ENCODE peak calls at places on chromosomes 5 and 9, in four cellular contexts. One of them, this sample, is unnamed.

GRCh38 chr9:38026840-38027527 is 42.0 kb downstream of the SHB start:
- DNase-seq in cardiac muscle cell: no peak
- DNase-seq in A549: no peak
- DNase-seq in stomach: no peak
- DNase-seq in this sample: no peak

GRCh38 chr5:82595083-82595482 is 316.9 kb upstream of the RPS23 start:
- DNase-seq in cardiac muscle cell: no peak
- DNase-seq in A549: no peak
- DNase-seq in stomach: no peak
- DNase-seq in this sample: no peak

GRCh38 chr9:23123048-23123632 is 676.5 kb downstream of the DMRTA1 start:
- DNase-seq in cardiac muscle cell: peak; percentile 13
- DNase-seq in A549: no peak
- DNase-seq in stomach: no peak
- DNase-seq in this sample: peak; percentile 20

GRCh38 chr5:82730862-82731261 is 346.3 kb downstream of the TMEM167A start:
- DNase-seq in cardiac muscle cell: no peak
- DNase-seq in A549: no peak
- DNase-seq in stomach: no peak
- DNase-seq in this sample: no peak

GRCh38 chr5:113213551-113213971 is 221.2 kb downstream of the TSSK1B start:
- DNase-seq in cardiac muscle cell: no peak
- DNase-seq in A549: no peak
- DNase-seq in stomach: no peak
- DNase-seq in this sample: no peak

GRCh38 chr5:156850206-156850751 is at the start of gene PPP1R2B:
- DNase-seq in cardiac muscle cell: no peak
- DNase-seq in A549: no peak
- DNase-seq in stomach: no peak
- DNase-seq in this sample: no peak

GRCh38 chr9:132411091-132411508 is 1.1 kb downstream of the CFAP77 start:
- DNase-seq in cardiac muscle cell: peak; percentile 37
- DNase-seq in A549: peak; percentile 69
- DNase-seq in stomach: peak; percentile 65
- DNase-seq in this sample: no peak

GRCh38 chr9:89623925-89624420 is 19.2 kb downstream of the GADD45G start:
- DNase-seq in cardiac muscle cell: no peak
- DNase-seq in A549: no peak
- DNase-seq in stomach: peak; percentile 30
- DNase-seq in this sample: no peak

GRCh38 chr9:138053996-138054752 is 176.6 kb downstream of the CACNA1B start:
- DNase-seq in cardiac muscle cell: no peak
- DNase-seq in A549: peak; percentile 38
- DNase-seq in stomach: peak; percentile 18
- DNase-seq in this sample: no peak

GRCh38 chr5:72110401-72111013 is 3.2 kb downstream of the MAP1B start:
- DNase-seq in cardiac muscle cell: peak; percentile 45
- DNase-seq in A549: no peak
- DNase-seq in stomach: no peak
- DNase-seq in this sample: peak; percentile 8

GRCh38 chr5:72108200-72109050 is 1.1 kb downstream of the MAP1B start:
- DNase-seq in cardiac muscle cell: peak; percentile 78
- DNase-seq in A549: peak; percentile 61
- DNase-seq in stomach: no peak
- DNase-seq in this sample: no peak

GRCh38 chr5:72109051-72109411 is 1.8 kb downstream of the MAP1B start:
- DNase-seq in cardiac muscle cell: no peak
- DNase-seq in A549: no peak
- DNase-seq in stomach: no peak
- DNase-seq in this sample: no peak

GRCh38 chr5:72107874-72108199 is 562 bp downstream of the MAP1B start:
- DNase-seq in cardiac muscle cell: no peak
- DNase-seq in A549: peak; percentile 35
- DNase-seq in stomach: no peak
- DNase-seq in this sample: no peak

DNA sequence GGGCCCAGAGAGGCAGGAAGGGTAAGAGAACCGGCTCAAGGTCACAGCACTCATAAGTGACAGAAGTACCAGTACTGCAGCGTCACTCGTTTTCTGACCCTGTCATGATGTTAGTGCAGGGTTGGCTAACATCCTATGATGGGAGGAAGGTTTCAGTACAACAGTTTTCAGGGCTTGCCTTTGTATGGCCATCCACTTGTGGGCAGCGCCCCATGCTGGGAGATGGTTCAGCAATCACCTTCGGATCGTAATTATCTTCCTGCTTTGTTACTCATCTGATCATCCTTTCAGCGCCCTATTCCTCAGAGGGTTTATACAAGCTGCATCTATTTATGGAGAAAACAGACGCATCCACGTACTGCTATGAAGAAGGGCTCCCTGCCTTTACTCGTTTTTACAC is 2.4 kb downstream of the MAP1B start:
- DNase-seq in cardiac muscle cell: peak; percentile 48
- DNase-seq in A549: peak; percentile 32
- DNase-seq in stomach: no peak
- DNase-seq in this sample: peak; percentile 27
- H3K4me3 ChIP-seq in cardiac muscle cell: peak overlapping the region; percentile 82
- H3K4me3 ChIP-seq in A549: peak overlapping the region; percentile 84
- H3K4me3 ChIP-seq in stomach: peak overlapping the region; percentile 70
- H3K4me3 ChIP-seq in this sample: peak overlapping the region; percentile 91

GRCh38 chr9:95784318-95784717 is 91.2 kb upstream of the ERCC6L2 start:
- DNase-seq in cardiac muscle cell: no peak
- DNase-seq in A549: no peak
- DNase-seq in stomach: no peak
- DNase-seq in this sample: no peak
- H3K4me3 ChIP-seq in cardiac muscle cell: no peak overlapping the region
- H3K4me3 ChIP-seq in A549: no peak overlapping the region
- H3K4me3 ChIP-seq in stomach: no peak overlapping the region
- H3K4me3 ChIP-seq in this sample: no peak overlapping the region

DNA sequence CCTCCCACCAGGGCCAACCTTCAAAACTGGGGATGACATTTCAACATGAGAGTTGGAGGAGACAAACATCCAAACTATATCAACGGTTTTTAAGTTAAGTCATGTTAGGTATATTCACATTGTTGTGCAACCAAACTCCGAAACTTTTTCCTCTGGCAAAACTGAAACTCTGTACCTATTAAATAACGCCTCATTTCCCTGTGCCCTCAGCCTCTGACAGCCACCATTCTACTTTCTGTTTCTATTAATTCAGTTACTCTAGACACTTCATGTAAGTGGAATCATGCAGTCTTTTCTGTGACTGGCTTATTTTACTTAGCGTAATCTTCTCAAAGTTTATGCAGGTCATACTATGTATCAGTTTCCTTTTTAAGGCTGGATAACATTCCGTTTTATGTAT is 85.0 kb downstream of the CWC27 start:
- DNase-seq in cardiac muscle cell: no peak
- DNase-seq in A549: no peak
- DNase-seq in stomach: no peak
- DNase-seq in this sample: no peak
- H3K4me3 ChIP-seq in cardiac muscle cell: no peak overlapping the region
- H3K4me3 ChIP-seq in A549: no peak overlapping the region
- H3K4me3 ChIP-seq in stomach: no peak overlapping the region
- H3K4me3 ChIP-seq in this sample: no peak overlapping the region

GRCh38 chr9:130187523-130187846 is 15.3 kb downstream of the NCS1 start:
- DNase-seq in cardiac muscle cell: no peak
- DNase-seq in A549: no peak
- DNase-seq in stomach: no peak
- DNase-seq in this sample: no peak
- H3K4me3 ChIP-seq in cardiac muscle cell: no peak overlapping the region
- H3K4me3 ChIP-seq in A549: peak overlapping the region; percentile 44
- H3K4me3 ChIP-seq in stomach: no peak overlapping the region
- H3K4me3 ChIP-seq in this sample: no peak overlapping the region

GRCh38 chr5:134464988-134465855 is 53.5 kb upstream of the CDKN2AIPNL start:
- DNase-seq in cardiac muscle cell: no peak
- DNase-seq in A549: no peak
- DNase-seq in stomach: no peak
- DNase-seq in this sample: no peak
- H3K4me3 ChIP-seq in cardiac muscle cell: peak overlapping the region; percentile 21
- H3K4me3 ChIP-seq in A549: peak overlapping the region; percentile 72
- H3K4me3 ChIP-seq in stomach: peak overlapping the region; percentile 54
- H3K4me3 ChIP-seq in this sample: no peak overlapping the region

DNA sequence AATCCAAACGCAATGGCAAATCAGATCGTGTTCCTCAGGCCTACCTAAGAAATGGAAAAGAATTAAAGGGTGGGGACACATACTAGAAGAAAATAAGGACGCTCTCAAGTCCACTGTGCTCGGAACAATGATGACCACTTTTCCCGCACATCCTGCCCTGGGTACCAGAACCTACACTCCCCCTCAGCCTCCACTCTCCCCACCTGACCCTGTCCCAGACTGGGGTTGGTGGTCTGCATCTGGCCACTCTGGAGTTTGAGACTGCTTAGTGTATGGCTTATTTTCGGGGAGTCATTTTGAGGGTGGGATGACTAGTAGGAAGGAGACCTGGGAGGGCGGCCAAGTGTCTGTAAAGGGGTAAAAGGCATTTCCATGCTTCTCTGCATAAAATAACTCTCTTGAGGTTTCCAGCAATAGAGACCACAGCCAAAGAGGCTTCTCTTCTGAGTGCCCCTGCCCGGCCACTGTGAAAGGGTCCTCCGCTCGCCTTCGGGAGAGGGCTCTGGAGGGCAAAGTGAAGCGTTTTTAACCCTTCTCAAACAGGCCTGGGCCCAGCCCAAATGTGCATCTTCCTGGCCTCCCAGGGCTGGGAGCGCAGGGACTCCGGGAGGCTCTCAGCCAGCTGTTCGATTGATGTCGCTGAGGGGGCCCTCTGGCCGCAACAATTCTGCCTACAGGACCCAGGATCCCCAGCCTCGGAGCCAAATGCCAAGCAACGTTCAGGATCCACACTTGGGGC is 4.6 kb upstream of the OTP start:
- DNase-seq in cardiac muscle cell: no peak
- DNase-seq in A549: no peak
- DNase-seq in stomach: no peak
- DNase-seq in this sample: no peak
- H3K4me3 ChIP-seq in cardiac muscle cell: no peak overlapping the region
- H3K4me3 ChIP-seq in A549: no peak overlapping the region
- H3K4me3 ChIP-seq in stomach: no peak overlapping the region
- H3K4me3 ChIP-seq in this sample: no peak overlapping the region

GRCh38 chr9:25704800-25705199 is 26.6 kb upstream of the TUSC1 start:
- DNase-seq in cardiac muscle cell: no peak
- DNase-seq in A549: no peak
- DNase-seq in stomach: no peak
- DNase-seq in this sample: no peak

DNA sequence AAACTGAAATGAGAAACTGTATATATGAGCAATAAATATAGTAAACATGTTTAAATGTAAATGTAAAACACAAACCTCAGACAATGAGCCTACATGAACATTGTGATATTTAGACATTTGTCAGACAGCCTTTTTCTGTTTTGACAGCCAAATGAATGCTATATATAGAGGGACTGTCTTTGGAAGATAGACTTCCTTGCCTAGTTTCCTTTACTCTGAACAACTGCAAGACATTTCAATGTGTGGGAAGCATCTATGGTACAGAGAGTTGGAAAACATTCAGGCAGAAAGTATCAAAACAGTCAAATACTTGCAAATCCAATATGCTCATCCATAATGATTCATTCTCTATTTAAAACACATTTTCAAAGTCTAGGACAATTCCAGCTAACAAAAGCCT is 31.7 kb upstream of the TUSC1 start:
- DNase-seq in cardiac muscle cell: no peak
- DNase-seq in A549: no peak
- DNase-seq in stomach: no peak
- DNase-seq in this sample: no peak
- H3K4me3 ChIP-seq in cardiac muscle cell: no peak overlapping the region
- H3K4me3 ChIP-seq in A549: no peak overlapping the region
- H3K4me3 ChIP-seq in stomach: no peak overlapping the region
- H3K4me3 ChIP-seq in this sample: no peak overlapping the region

GRCh38 chr9:13443380-13444271 is 164.1 kb upstream of the MPDZ start:
- DNase-seq in cardiac muscle cell: no peak
- DNase-seq in A549: no peak
- DNase-seq in stomach: no peak
- DNase-seq in this sample: no peak

GRCh38 chr9:13446261-13446660 is 166.8 kb upstream of the MPDZ start:
- DNase-seq in cardiac muscle cell: no peak
- DNase-seq in A549: no peak
- DNase-seq in stomach: no peak
- DNase-seq in this sample: no peak

GRCh38 chr9:13444696-13445095 is 165.2 kb upstream of the MPDZ start:
- DNase-seq in cardiac muscle cell: no peak
- DNase-seq in A549: no peak
- DNase-seq in stomach: no peak
- DNase-seq in this sample: no peak

GRCh38 chr9:13445123-13445522 is 165.6 kb upstream of the MPDZ start:
- DNase-seq in cardiac muscle cell: peak; percentile 33
- DNase-seq in A549: no peak
- DNase-seq in stomach: no peak
- DNase-seq in this sample: no peak

GRCh38 chr9:13444272-13444608 is 164.7 kb upstream of the MPDZ start:
- DNase-seq in cardiac muscle cell: no peak
- DNase-seq in A549: no peak
- DNase-seq in stomach: no peak
- DNase-seq in this sample: no peak
- H3K4me3 ChIP-seq in cardiac muscle cell: no peak overlapping the region
- H3K4me3 ChIP-seq in A549: no peak overlapping the region
- H3K4me3 ChIP-seq in stomach: no peak overlapping the region
- H3K4me3 ChIP-seq in this sample: no peak overlapping the region

GRCh38 chr5:124655943-124656459 is 90.4 kb downstream of the ZNF608 start:
- DNase-seq in cardiac muscle cell: peak; percentile 81
- DNase-seq in A549: peak; percentile 62
- DNase-seq in stomach: peak; percentile 70
- DNase-seq in this sample: peak; percentile 71
- H3K4me3 ChIP-seq in cardiac muscle cell: no peak overlapping the region
- H3K4me3 ChIP-seq in A549: peak overlapping the region; percentile 7
- H3K4me3 ChIP-seq in stomach: no peak overlapping the region
- H3K4me3 ChIP-seq in this sample: peak overlapping the region; percentile 10

GRCh38 chr5:171420429-171421231 is 1.2 kb downstream of the FGF18 start:
- DNase-seq in cardiac muscle cell: peak; percentile 92
- DNase-seq in A549: no peak
- DNase-seq in stomach: peak; percentile 73
- DNase-seq in this sample: peak; percentile 60
- H3K4me3 ChIP-seq in cardiac muscle cell: peak overlapping the region; percentile 99
- H3K4me3 ChIP-seq in A549: peak overlapping the region; percentile 51
- H3K4me3 ChIP-seq in stomach: peak overlapping the region; percentile 55
- H3K4me3 ChIP-seq in this sample: peak overlapping the region; percentile 27